ENCODE peak calls at places on chromosome 13, in nine cellular contexts. P is hepatocyte, Q is left ventricle myocardium inferior, K is tibial nerve, G is A549, A is sigmoid colon, H is DND-41, C is neuronal stem cell, D is K562. Z is an unnamed sample.

GRCh38 chr13:57582032-57582431 is 49.5 kb upstream of the PCDH17 start:
- DNase-seq in P (no peak), Q (no peak), K (no peak), G (no peak), A (peak; percentile 53), H (no peak), C (no peak), D (no peak), Z (no peak)

GRCh38 chr13:60329221-60329983 is 67.6 kb upstream of the TDRD3 start:
- DNase-seq in P (peak; percentile 67), Q (no peak), K (no peak), G (peak; percentile 21), A (no peak), H (peak; percentile 27), C (peak; percentile 38), D (peak; percentile 32), Z (peak; percentile 43)

GRCh38 chr13:105139380-105140285 is 1395.8 kb downstream of the EFNB2 start:
- DNase-seq in P (no peak), Q (peak; percentile 26), K (peak; percentile 8), G (peak; percentile 52), A (peak; percentile 56), H (peak; percentile 84), C (no peak), D (no peak), Z (peak; percentile 29)

GRCh38 chr13:72255908-72256307 is 388.9 kb upstream of the DACH1 start:
- DNase-seq in P (peak; percentile 61), Q (no peak), K (no peak), G (peak; percentile 19), A (no peak), H (no peak), C (peak; percentile 40), D (no peak), Z (peak; percentile 27)

GRCh38 chr13:40777166-40777956 is 6.4 kb upstream of the MRPS31 start:
- DNase-seq in P (peak; percentile 70), Q (no peak), K (peak; percentile 64), G (peak; percentile 64), A (no peak), H (peak; percentile 49), C (peak; percentile 40), D (peak; percentile 35), Z (peak; percentile 53)

GRCh38 chr13:104635879-104636278 is 1569.7 kb upstream of the SLC10A2 start:
- DNase-seq in P (no peak), Q (no peak), K (no peak), G (no peak), A (no peak), H (no peak), C (no peak), D (no peak), Z (no peak)

GRCh38 chr13:44236370-44236769 is 137.3 kb upstream of the SERP2 start:
- DNase-seq in P (no peak), Q (no peak), K (peak; percentile 52), G (no peak), A (no peak), H (no peak), C (no peak), D (no peak), Z (no peak)

GRCh38 chr13:34721631-34722144 is 220.4 kb upstream of the NBEA start:
- DNase-seq in P (no peak), Q (no peak), K (no peak), G (no peak), A (no peak), H (no peak), C (no peak), D (no peak), Z (no peak)

GRCh38 chr13:46982856-46983582 is 86.2 kb upstream of the HTR2A start:
- DNase-seq in P (no peak), Q (no peak), K (no peak), G (no peak), A (no peak), H (peak; percentile 7), C (no peak), D (no peak), Z (no peak)

GRCh38 chr13:78603240-78603947 is at the start of gene POU4F1:
- DNase-seq in P (peak; percentile 85), Q (peak; percentile 17), K (no peak), G (peak; percentile 76), A (no peak), H (no peak), C (peak; percentile 81), D (peak; percentile 92), Z (peak; percentile 88)

GRCh38 chr13:42893346-42893745 is 98.7 kb downstream of the EPSTI1 start:
- DNase-seq in P (no peak), Q (no peak), K (no peak), G (no peak), A (no peak), H (no peak), C (no peak), D (no peak), Z (no peak)

GRCh38 chr13:110379905-110380341 is 72.8 kb downstream of the COL4A2 start:
- DNase-seq in P (no peak), Q (no peak), K (no peak), G (peak; percentile 18), A (no peak), H (no peak), C (no peak), D (no peak), Z (no peak)

GRCh38 chr13:45416521-45417125 is 1.6 kb downstream of the SLC25A30 start:
- DNase-seq in P (no peak), Q (no peak), K (no peak), G (no peak), A (no peak), H (no peak), C (no peak), D (no peak), Z (no peak)

GRCh38 chr13:52737900-52738299 is 1.7 kb downstream of the CNMD start:
- DNase-seq in P (no peak), Q (no peak), K (no peak), G (no peak), A (no peak), H (no peak), C (no peak), D (no peak), Z (no peak)

GRCh38 chr13:84366484-84366883 is 484.2 kb upstream of the SLITRK1 start:
- DNase-seq in P (no peak), Q (no peak), K (no peak), G (no peak), A (no peak), H (no peak), C (no peak), D (no peak), Z (no peak)

GRCh38 chr13:98199480-98199879 is 22.4 kb upstream of the RNF113B start:
- DNase-seq in P (no peak), Q (no peak), K (no peak), G (no peak), A (no peak), H (no peak), C (no peak), D (no peak), Z (no peak)

GRCh38 chr13:33940898-33941297 is 122.9 kb downstream of the RFC3 start:
- DNase-seq in P (no peak), Q (no peak), K (no peak), G (peak; percentile 4), A (no peak), H (no peak), C (peak; percentile 17), D (no peak), Z (no peak)

GRCh38 chr13:114050536-114051450 is 76.9 kb upstream of the C13orf46 start:
- DNase-seq in P (no peak), Q (no peak), K (no peak), G (no peak), A (no peak), H (no peak), C (no peak), D (no peak), Z (no peak)

GRCh38 chr13:62360609-62361008 is 945.0 kb upstream of the PCDH20 start:
- DNase-seq in P (no peak), Q (no peak), K (no peak), G (no peak), A (no peak), H (no peak), C (no peak), D (no peak), Z (no peak)
- H3K4me1 ChIP-seq in P (no peaks in the 10 kb centered on the region), Q (no peaks in the 10 kb centered on the region), K (no peaks in the 10 kb centered on the region), G (no peaks in the 10 kb centered on the region), A (no peaks in the 10 kb centered on the region), H (no peaks in the 10 kb centered on the region), C (peaks cover 2% of the 10 kb centered on the region), D (no peaks in the 10 kb centered on the region), Z (no peaks in the 10 kb centered on the region)

GRCh38 chr13:50119593-50119992 is 104.3 kb downstream of the KCNRG start:
- DNase-seq in P (no peak), Q (no peak), K (no peak), G (no peak), A (no peak), H (no peak), C (no peak), D (no peak), Z (no peak)
- H3K4me1 ChIP-seq in P (peaks cover 12% of the 10 kb centered on the region), Q (peaks cover 70% of the 10 kb centered on the region), K (peaks cover 32% of the 10 kb centered on the region), G (peaks cover 14% of the 10 kb centered on the region), A (no peaks in the 10 kb centered on the region), H (peaks cover 27% of the 10 kb centered on the region), C (peaks cover 2% of the 10 kb centered on the region), D (peaks cover 9% of the 10 kb centered on the region), Z (peaks cover 6% of the 10 kb centered on the region)

GRCh38 chr13:20823071-20823470 is 49.3 kb upstream of the EEF1AKMT1 start:
- DNase-seq in P (no peak), Q (no peak), K (no peak), G (no peak), A (no peak), H (no peak), C (no peak), D (no peak), Z (no peak)
- H3K4me1 ChIP-seq in P (no peaks in the 10 kb centered on the region), Q (peaks cover 52% of the 10 kb centered on the region), K (no peaks in the 10 kb centered on the region), G (peaks cover under 1% of the 10 kb centered on the region), A (no peaks in the 10 kb centered on the region), H (no peaks in the 10 kb centered on the region), C (no peaks in the 10 kb centered on the region), D (no peaks in the 10 kb centered on the region), Z (peaks cover 3% of the 10 kb centered on the region)

DNA sequence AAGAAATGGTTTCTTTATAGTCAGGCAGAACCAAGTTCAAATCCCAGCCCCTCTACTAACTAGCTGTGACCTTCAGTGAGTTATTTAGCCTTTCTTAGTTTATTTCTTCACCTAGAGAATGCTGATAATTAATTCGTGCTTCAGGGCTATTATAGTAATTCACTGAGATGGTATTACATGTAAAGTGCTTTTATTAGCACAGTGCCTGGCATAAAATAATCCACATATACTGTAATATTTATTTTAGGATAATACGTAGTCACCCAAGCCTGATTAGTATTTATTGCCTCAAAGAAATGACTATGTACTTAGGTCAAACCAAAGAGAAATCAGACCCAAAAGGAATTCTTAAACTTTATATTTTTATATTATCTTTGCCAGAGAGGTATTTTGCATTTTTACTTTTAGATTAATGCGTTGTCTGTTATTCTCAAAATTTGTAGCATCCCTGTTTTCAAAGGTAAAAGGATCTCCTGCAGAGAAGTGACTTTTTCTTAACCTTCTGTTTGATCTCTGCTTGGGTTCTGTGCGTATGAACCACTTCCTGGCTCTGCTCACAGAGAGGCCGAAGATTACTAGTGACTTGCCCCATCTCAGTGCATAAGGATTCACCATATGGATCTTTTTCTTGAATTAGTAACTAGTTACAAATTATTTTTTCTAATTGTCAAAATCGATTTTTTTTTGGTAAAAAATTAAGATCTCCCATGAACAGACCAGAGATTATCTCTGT is 19.7 kb downstream of the UBAC2 start:
- DNase-seq in P (no peak), Q (no peak), K (no peak), G (no peak), A (no peak), H (peak; percentile 68), C (no peak), D (no peak), Z (no peak)
- H3K4me1 ChIP-seq in P (peaks cover 4% of the 10 kb centered on the region), Q (peaks cover 81% of the 10 kb centered on the region), K (peaks cover 4% of the 10 kb centered on the region), G (peaks cover 7% of the 10 kb centered on the region), A (no peaks in the 10 kb centered on the region), H (peaks cover 70% of the 10 kb centered on the region), C (peaks cover 11% of the 10 kb centered on the region), D (peaks cover 9% of the 10 kb centered on the region), Z (peaks cover 16% of the 10 kb centered on the region)